ENCODE peak calls at places on chromosomes 3 and 15, in four cellular contexts. S is right lobe of liver, H is stomach, P is breast epithelium. M is an unnamed sample. For H3K4me1 and H3K27me3, the result is how much of the 10 kb centered on the place peaks cover.

GRCh38 chr3:190012314-190012782 is 108.3 kb downstream of the P3H2 start:
- DNase-seq in S (no peak), H (no peak), P (no peak), M (no peak)

GRCh38 chr3:197297476-197298340 is 704 bp downstream of the DLG1 start:
- DNase-seq in S (peak), H (peak), P (peak), M (peak)

GRCh38 chr3:184491011-184491576 is 70.5 kb upstream of the EPHB3 start:
- DNase-seq in S (no peak), H (peak), P (no peak), M (peak)

GRCh38 chr3:128486157-128486691 is 6.8 kb downstream of the GATA2 start:
- DNase-seq in S (no peak), H (no peak), P (no peak), M (no peak)

GRCh38 chr3:136141891-136142290 is 54.2 kb downstream of the MSL2 start:
- DNase-seq in S (no peak), H (no peak), P (no peak), M (no peak)

GRCh38 chr3:147521646-147522045 is 112.5 kb downstream of the ZIC1 start:
- DNase-seq in S (no peak), H (no peak), P (no peak), M (no peak)

GRCh38 chr3:23776352-23776891 is 29.3 kb upstream of the UBE2E1 start:
- DNase-seq in S (no peak), H (no peak), P (no peak), M (no peak)

GRCh38 chr3:188179006-188179966 is 25.3 kb downstream of the LPP start:
- DNase-seq in S (no peak), H (no peak), P (no peak), M (peak)

GRCh38 chr3:77254967-77255831 is 215.3 kb downstream of the ROBO2 start:
- DNase-seq in S (no peak), H (peak), P (no peak), M (no peak)

GRCh38 chr3:149771652-149772271 is 19.5 kb upstream of the COMMD2 start:
- DNase-seq in S (no peak), H (peak), P (peak), M (no peak)

GRCh38 chr15:99169769-99170311 is 65.0 kb downstream of the SYNM start:
- DNase-seq in S (no peak), H (no peak), P (peak), M (no peak)

GRCh38 chr15:99305761-99306505 is 54.7 kb downstream of the LRRC28 start:
- DNase-seq in S (peak), H (peak), P (peak), M (no peak)

GRCh38 chr3:64291345-64291744 is 66.1 kb upstream of the PRICKLE2 start:
- DNase-seq in S (no peak), H (no peak), P (no peak), M (no peak)

GRCh38 chr3:174442317-174442682 is 416.8 kb upstream of the NAALADL2 start:
- DNase-seq in S (no peak), H (no peak), P (no peak), M (no peak)
- H3K4me3 ChIP-seq in S (no peak), H (peak), P (peak), M (peak)

GRCh38 chr3:37223084-37223975 is 48.9 kb upstream of the LRRFIP2 start:
- DNase-seq in S (no peak), H (no peak), P (no peak), M (no peak)

GRCh38 chr3:37224879-37225278 is 50.5 kb upstream of the LRRFIP2 start:
- DNase-seq in S (no peak), H (no peak), P (no peak), M (no peak)

GRCh38 chr3:37227870-37228549 is 53.6 kb upstream of the LRRFIP2 start:
- DNase-seq in S (no peak), H (no peak), P (no peak), M (no peak)

GRCh38 chr3:37228734-37229133 is 54.4 kb upstream of the LRRFIP2 start:
- DNase-seq in S (no peak), H (no peak), P (no peak), M (no peak)

GRCh38 chr3:37225481-37225880 is 51.1 kb upstream of the LRRFIP2 start:
- DNase-seq in S (no peak), H (no peak), P (no peak), M (no peak)
- H3K4me1 ChIP-seq in S (under half), H (under half), P (under half), M (under half)

DNA sequence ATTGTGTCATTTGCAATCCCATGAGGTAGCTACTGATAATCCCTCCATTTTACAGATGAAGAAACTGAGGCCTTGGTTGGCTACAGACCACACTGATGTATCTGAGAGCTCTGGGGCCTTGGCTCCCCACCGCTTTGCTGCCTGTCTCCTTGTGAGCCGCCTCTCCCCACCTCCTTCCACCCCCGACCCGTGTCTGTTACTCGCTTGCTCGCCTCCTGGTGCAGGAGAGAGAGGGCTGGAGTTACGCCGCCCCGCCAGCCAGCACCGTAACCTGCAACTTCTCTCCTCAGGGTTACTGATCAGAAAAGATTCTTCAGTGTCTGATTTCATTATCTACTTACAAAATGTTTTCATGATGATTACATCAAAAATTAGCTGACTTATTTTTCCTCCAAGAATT is 34.1 kb downstream of the TM2D3 start:
- DNase-seq in S (no peak), H (no peak), P (no peak), M (no peak)
- H3K27me3 ChIP-seq in S (under half), H (under half), P (under half), M (under half)

DNA sequence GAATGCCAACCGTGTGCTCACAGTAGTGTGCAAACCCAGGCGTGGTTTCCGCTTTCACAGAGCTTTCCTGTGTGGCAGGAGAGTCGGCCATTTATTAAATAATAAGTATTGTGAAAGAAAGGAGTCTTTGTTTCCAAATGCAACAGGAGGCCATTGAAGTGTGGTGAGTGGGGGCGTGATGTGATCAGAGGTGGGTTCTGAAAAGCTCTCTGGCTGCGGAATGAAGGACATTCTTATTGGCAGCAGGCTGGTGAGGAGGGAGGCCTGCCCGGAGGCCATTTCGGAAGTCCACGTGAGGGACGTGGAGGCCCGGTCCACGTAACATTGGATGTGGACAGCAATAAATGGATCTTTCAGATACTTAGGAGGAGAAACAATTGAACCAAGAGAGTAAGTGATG is 11.1 kb downstream of the ARNT2 start:
- DNase-seq in S (no peak), H (no peak), P (peak), M (no peak)
- H3K4me3 ChIP-seq in S (no peak), H (no peak), P (no peak), M (no peak)

M was measured in upper lobe of right lung.